ENCODE peak calls at places on chromosomes 2 and 18, in four cellular contexts. E is GM12878, O is HepG2, B is K562. Z is an unnamed sample.

GRCh38 chr2:127611076-127611925 is 34.7 kb upstream of the GPR17 start:
- DNase-seq in B (no peak), O (no peak), E (no peak), Z (no peak)

GRCh38 chr18:37176307-37176934 is 347.5 kb downstream of the KIAA1328 start:
- DNase-seq in O (no peak), E (no peak), B (no peak), Z (no peak)

GRCh38 chr18:63346031-63346430 is 21.0 kb downstream of the KDSR start:
- DNase-seq in O (no peak), B (no peak), E (no peak), Z (no peak)

GRCh38 chr2:97718051-97718882 is 4.9 kb downstream of the ZAP70 start:
- DNase-seq in B (no peak), E (no peak), O (no peak), Z (no peak)

GRCh38 chr2:172103471-172104292 is 982 bp upstream of the DLX2 start:
- DNase-seq in O (peak), E (peak), B (peak), Z (peak)

GRCh38 chr2:179675435-179675834 is 186.0 kb downstream of the ZNF385B start:
- DNase-seq in B (no peak), E (no peak), O (no peak), Z (no peak)

GRCh38 chr2:55772309-55772980 is 78.8 kb upstream of the PNPT1 start:
- DNase-seq in B (no peak), O (no peak), E (no peak), Z (no peak)

GRCh38 chr2:179963626-179964025 is 43.5 kb downstream of the CWC22 start:
- DNase-seq in E (no peak), B (no peak), O (no peak), Z (no peak)

GRCh38 chr2:70011786-70012185 is 50.4 kb upstream of the ASPRV1 start:
- DNase-seq in O (no peak), E (no peak), B (no peak), Z (no peak)

GRCh38 chr2:68838641-68839040 is 32.6 kb downstream of the BMP10 start:
- DNase-seq in B (no peak), E (no peak), O (no peak), Z (no peak)

DNA sequence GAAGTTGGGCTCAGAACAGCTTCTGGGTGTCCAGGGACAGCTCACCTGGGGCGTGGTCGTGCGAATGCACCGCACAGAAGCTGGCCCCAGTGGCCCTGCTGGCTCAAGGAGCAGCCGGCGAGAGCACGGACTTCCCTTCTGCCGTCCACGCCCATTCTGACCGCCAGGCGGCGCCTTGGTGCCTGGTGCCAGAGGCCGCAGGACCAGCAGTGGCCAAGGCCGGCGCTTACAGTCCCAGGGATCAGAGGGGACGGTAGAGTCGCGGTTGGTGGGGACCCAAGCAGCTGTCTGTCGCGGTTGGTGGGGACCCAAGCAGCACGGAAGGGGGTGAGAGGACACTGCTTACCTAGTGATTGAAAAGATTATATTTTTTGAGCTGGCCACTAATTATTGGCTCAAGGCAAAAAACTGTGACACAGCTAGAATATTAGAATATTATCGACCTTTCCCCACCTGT is 25.7 kb downstream of the NPPC start:
- DNase-seq in B (peak), E (no peak), O (peak), Z (peak)
- TF ChIP-seq CREM in B (peak), E (no peak), O (no peak), Z (no peak)

DNA sequence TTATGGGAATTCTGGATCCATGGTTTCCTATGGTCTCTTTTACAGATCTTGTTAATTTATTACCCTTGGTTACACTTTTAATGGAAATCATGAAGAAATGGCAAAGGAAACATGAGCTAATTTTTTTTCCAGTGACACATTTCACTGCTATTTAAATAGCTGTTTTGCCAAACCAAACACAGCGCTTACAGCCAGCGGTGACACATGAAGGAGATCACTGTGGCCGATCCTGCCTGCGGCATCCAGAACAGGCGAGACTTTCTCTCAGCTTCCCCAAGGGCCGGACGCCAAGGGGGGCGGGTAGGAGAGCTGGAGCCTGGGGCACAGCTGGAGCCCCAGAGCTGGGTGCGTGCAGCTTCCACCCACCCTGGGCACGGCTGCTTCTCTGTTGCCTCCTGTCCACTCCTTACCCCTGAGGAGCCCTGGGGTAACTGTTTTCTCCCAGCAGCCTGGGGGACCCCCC is 81.4 kb upstream of the PKDCC start:
- DNase-seq in E (no peak), O (peak), B (no peak), Z (no peak)
- TF ChIP-seq CREM in E (no peak), O (no peak), B (no peak), Z (no peak)

GRCh38 chr2:233546774-233547173 is 19.8 kb downstream of the USP40 start:
- DNase-seq in B (no peak), O (no peak), E (no peak), Z (no peak)
- TF ChIP-seq CREM in B (no peak), O (no peak), E (no peak), Z (no peak)

DNA sequence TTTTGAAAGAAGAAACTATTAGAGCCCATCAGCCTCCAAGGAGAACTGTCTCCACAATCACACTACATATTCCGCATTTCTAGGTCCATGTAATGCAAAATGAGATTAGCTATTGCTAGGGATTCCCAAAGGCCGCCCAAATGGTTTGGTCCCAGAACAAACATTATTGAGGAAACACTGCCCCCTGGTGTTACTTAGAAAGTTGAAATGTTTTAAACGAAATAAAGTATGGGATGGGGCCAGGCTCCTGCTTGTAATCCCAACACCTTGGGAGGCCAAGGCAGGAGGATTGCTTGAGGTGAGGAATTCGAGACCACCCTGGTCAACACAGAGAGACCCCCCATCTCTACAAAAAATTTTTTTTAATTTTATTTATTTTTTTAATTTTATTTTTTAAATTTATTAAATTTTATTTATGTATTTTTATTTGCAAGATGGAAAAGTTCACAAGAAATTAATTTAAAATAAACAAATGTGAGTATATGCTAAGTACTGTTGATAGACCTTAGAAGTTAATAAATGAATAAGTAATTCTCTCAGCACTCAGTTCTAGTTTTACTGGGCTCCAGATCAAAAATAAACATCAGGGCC is 5.5 kb downstream of the NHEJ1 start:
- DNase-seq in E (no peak), O (peak), B (peak), Z (peak)
- TF ChIP-seq CREM in E (no peak), O (no peak), B (no peak), Z (no peak)

GRCh38 chr2:237497820-237498128 is 10.7 kb downstream of the MLPH start:
- DNase-seq in O (no peak), E (no peak), B (no peak), Z (no peak)

GRCh38 chr2:237498341-237498740 is 11.3 kb downstream of the MLPH start:
- DNase-seq in O (no peak), B (no peak), E (no peak), Z (no peak)

GRCh38 chr2:237500681-237501424 is 13.8 kb downstream of the MLPH start:
- DNase-seq in O (no peak), E (no peak), B (no peak), Z (no peak)

GRCh38 chr2:237505188-237505939 is 18.3 kb downstream of the MLPH start:
- DNase-seq in B (no peak), O (no peak), E (no peak), Z (no peak)

DNA sequence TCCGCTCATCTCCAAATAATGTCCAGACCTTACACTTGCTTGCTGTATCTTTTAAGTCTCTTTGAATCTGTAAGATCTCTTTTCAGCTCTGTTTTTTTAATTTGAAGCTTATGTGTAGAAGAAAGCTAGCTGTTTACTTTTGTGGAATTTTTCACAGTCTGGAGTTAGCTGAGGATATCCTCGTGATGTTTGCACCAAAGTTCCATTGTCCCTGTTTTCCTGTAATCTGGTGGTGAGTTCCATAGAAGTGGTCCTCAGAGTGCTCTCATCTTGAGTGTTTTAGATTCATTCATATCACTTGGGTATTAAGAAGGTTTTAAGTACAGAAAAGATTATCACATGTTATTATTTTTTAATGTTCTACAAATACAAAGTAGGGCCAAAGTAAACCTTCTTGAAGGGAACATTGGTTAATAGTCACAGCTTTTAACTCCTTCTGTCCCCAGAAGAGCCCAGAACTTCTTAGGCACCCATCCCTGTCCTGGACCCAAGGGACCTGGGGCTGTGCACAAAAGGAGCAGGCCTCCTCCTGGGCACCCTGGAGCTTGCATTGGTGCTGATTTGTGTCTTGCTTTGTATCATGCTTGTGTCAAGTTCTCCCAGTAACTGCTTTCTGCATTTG is 15.0 kb downstream of the MLPH start:
- DNase-seq in E (no peak), O (no peak), B (no peak), Z (no peak)
- TF ChIP-seq CREM in E (no peak), O (no peak), B (no peak), Z (no peak)